ENCODE peak calls at places on chromosomes 13 and 19, in six cellular contexts. V, Q, S, K, M and L are unnamed samples.

GRCh38 chr19:35099897-35100275 is 15.7 kb upstream of the FXYD3 start:
- DNase-seq in V (no peak), Q (no peak), S (no peak), K (no peak), M (no peak), L (no peak)

GRCh38 chr13:110643324-110643723 is 28.0 kb downstream of the NAXD start:
- DNase-seq in V (no peak), Q (no peak), S (no peak), K (no peak), M (no peak), L (peak)

GRCh38 chr19:41991025-41991424 is 3.0 kb downstream of the ATP1A3 start:
- DNase-seq in V (no peak), Q (no peak), S (no peak), K (no peak), M (no peak), L (no peak)

GRCh38 chr13:98454389-98454881 is 122.5 kb downstream of the STK24 start:
- DNase-seq in V (no peak), Q (no peak), S (no peak), K (no peak), M (no peak), L (no peak)

GRCh38 chr19:19179548-19180441 is 9.7 kb upstream of the MEF2B start:
- DNase-seq in V (no peak), Q (no peak), S (no peak), K (no peak), M (no peak), L (no peak)

GRCh38 chr19:507286-508203 is at the start of gene TPGS1:
- DNase-seq in V (peak), Q (peak), S (peak), K (peak), M (peak), L (peak)

GRCh38 chr19:18415177-18415867 is 3.9 kb upstream of the SSBP4 start:
- DNase-seq in V (no peak), Q (no peak), S (no peak), K (no peak), M (no peak), L (peak)

GRCh38 chr19:6476896-6477431 is 4.6 kb downstream of the DENND1C start:
- DNase-seq in V (no peak), Q (no peak), S (no peak), K (no peak), M (no peak), L (no peak)

GRCh38 chr13:97627566-97627965 is 193.6 kb downstream of the RAP2A start:
- DNase-seq in V (no peak), Q (peak), S (peak), K (no peak), M (no peak), L (no peak)

GRCh38 chr13:92806215-92806614 is 420.4 kb upstream of the GPC6 start:
- DNase-seq in V (no peak), Q (no peak), S (peak), K (no peak), M (no peak), L (no peak)

GRCh38 chr19:4064551-4065260 is 2.0 kb downstream of the ZBTB7A start:
- DNase-seq in V (no peak), Q (no peak), S (no peak), K (peak), M (no peak), L (no peak)

GRCh38 chr19:3979289-3979673 is 6.0 kb downstream of the EEF2 start:
- DNase-seq in V (no peak), Q (no peak), S (no peak), K (no peak), M (no peak), L (peak)

GRCh38 chr13:60155978-60156377 is 7.8 kb downstream of the DIAPH3 start:
- DNase-seq in V (no peak), Q (no peak), S (no peak), K (no peak), M (no peak), L (no peak)

GRCh38 chr13:30094015-30094533 is 213.3 kb downstream of the KATNAL1 start:
- DNase-seq in V (no peak), Q (no peak), S (no peak), K (no peak), M (no peak), L (no peak)

GRCh38 chr13:77827350-77827749 is 91.3 kb downstream of the EDNRB start:
- DNase-seq in V (no peak), Q (no peak), S (no peak), K (no peak), M (no peak), L (no peak)

GRCh38 chr19:30317403-30317802 is 54.8 kb upstream of the ZNF536 start:
- DNase-seq in V (no peak), Q (no peak), S (no peak), K (no peak), M (no peak), L (no peak)

GRCh38 chr19:32646556-32646955 is 28.4 kb downstream of the ANKRD27 start:
- DNase-seq in V (no peak), Q (no peak), S (no peak), K (no peak), M (no peak), L (peak)

GRCh38 chr13:50438351-50438750 is 405.1 kb downstream of the DLEU7 start:
- DNase-seq in V (no peak), Q (no peak), S (no peak), K (no peak), M (no peak), L (no peak)

GRCh38 chr13:60591348-60591747 is 194.3 kb downstream of the TDRD3 start:
- DNase-seq in V (no peak), Q (no peak), S (no peak), K (no peak), M (no peak), L (no peak)

GRCh38 chr19:39946532-39946931 is 12.1 kb upstream of the FCGBP start:
- DNase-seq in V (no peak), Q (no peak), S (no peak), K (no peak), M (no peak), L (peak)